ENCODE peak calls at places on chromosome 22, in nine cellular contexts. One of them, this sample, is unnamed.
A peak's percentile ranks its signal among the peaks of the same experiment; 100 is the strongest.

GRCh38 chr22:31561238-31561887 is 65.0 kb downstream of the SFI1 start:
- DNase-seq in activated T-helper 9 cell treated with anti-CD3 and anti-CD28 coated beads, Interleukin-2, amount 50 U/mL, for 16 hours: peak; percentile 21
- DNase-seq in stimulated activated effector memory CD8-positive, alpha-beta T cell treated with anti-CD3 and anti-CD28 coated beads, Interleukin-12 subunit alpha, Interleukin-12 subunit beta, amount 100 ng/mL, for 72 hours: peak; percentile 70
- DNase-seq in fibroblast of the aortic adventitia: peak; percentile 79
- DNase-seq in CD8-positive, alpha-beta T cell: peak; percentile 42
- DNase-seq in NCI-H774: peak; percentile 66
- DNase-seq in RWPE1: peak; percentile 67
- DNase-seq in NCI-H345: peak; percentile 60
- DNase-seq in activated CD4-positive, CD25-positive, alpha-beta regulatory T cell treated with anti-CD3 and anti-CD28 coated beads, Interleukin-2, amount 50 U/mL, for 72 hours: peak; percentile 42
- DNase-seq in this sample: peak; percentile 85

GRCh38 chr22:42202669-42203068 is 67.8 kb downstream of the TCF20 start:
- DNase-seq in activated T-helper 9 cell treated with anti-CD3 and anti-CD28 coated beads, Interleukin-2, amount 50 U/mL, for 16 hours: peak; percentile 33
- DNase-seq in stimulated activated effector memory CD8-positive, alpha-beta T cell treated with anti-CD3 and anti-CD28 coated beads, Interleukin-12 subunit alpha, Interleukin-12 subunit beta, amount 100 ng/mL, for 72 hours: peak; percentile 68
- DNase-seq in fibroblast of the aortic adventitia: no peak
- DNase-seq in CD8-positive, alpha-beta T cell: peak; percentile 53
- DNase-seq in NCI-H774: no peak
- DNase-seq in RWPE1: no peak
- DNase-seq in NCI-H345: no peak
- DNase-seq in activated CD4-positive, CD25-positive, alpha-beta regulatory T cell treated with anti-CD3 and anti-CD28 coated beads, Interleukin-2, amount 50 U/mL, for 72 hours: no peak
- DNase-seq in this sample: no peak

GRCh38 chr22:38135133-38135706 is 24.7 kb upstream of the BAIAP2L2 start:
- DNase-seq in activated T-helper 9 cell treated with anti-CD3 and anti-CD28 coated beads, Interleukin-2, amount 50 U/mL, for 16 hours: no peak
- DNase-seq in stimulated activated effector memory CD8-positive, alpha-beta T cell treated with anti-CD3 and anti-CD28 coated beads, Interleukin-12 subunit alpha, Interleukin-12 subunit beta, amount 100 ng/mL, for 72 hours: no peak
- DNase-seq in fibroblast of the aortic adventitia: peak; percentile 87
- DNase-seq in CD8-positive, alpha-beta T cell: no peak
- DNase-seq in NCI-H774: no peak
- DNase-seq in RWPE1: peak; percentile 79
- DNase-seq in NCI-H345: no peak
- DNase-seq in activated CD4-positive, CD25-positive, alpha-beta regulatory T cell treated with anti-CD3 and anti-CD28 coated beads, Interleukin-2, amount 50 U/mL, for 72 hours: no peak
- DNase-seq in this sample: no peak

GRCh38 chr22:42131562-42131961 is 952 bp upstream of the CYP2D6 start:
- DNase-seq in activated T-helper 9 cell treated with anti-CD3 and anti-CD28 coated beads, Interleukin-2, amount 50 U/mL, for 16 hours: no peak
- DNase-seq in stimulated activated effector memory CD8-positive, alpha-beta T cell treated with anti-CD3 and anti-CD28 coated beads, Interleukin-12 subunit alpha, Interleukin-12 subunit beta, amount 100 ng/mL, for 72 hours: no peak
- DNase-seq in fibroblast of the aortic adventitia: no peak
- DNase-seq in CD8-positive, alpha-beta T cell: no peak
- DNase-seq in NCI-H774: no peak
- DNase-seq in RWPE1: no peak
- DNase-seq in NCI-H345: no peak
- DNase-seq in activated CD4-positive, CD25-positive, alpha-beta regulatory T cell treated with anti-CD3 and anti-CD28 coated beads, Interleukin-2, amount 50 U/mL, for 72 hours: no peak
- DNase-seq in this sample: no peak

GRCh38 chr22:44340271-44341239 is 27.8 kb upstream of the SHISAL1 start:
- DNase-seq in activated T-helper 9 cell treated with anti-CD3 and anti-CD28 coated beads, Interleukin-2, amount 50 U/mL, for 16 hours: no peak
- DNase-seq in stimulated activated effector memory CD8-positive, alpha-beta T cell treated with anti-CD3 and anti-CD28 coated beads, Interleukin-12 subunit alpha, Interleukin-12 subunit beta, amount 100 ng/mL, for 72 hours: no peak
- DNase-seq in fibroblast of the aortic adventitia: no peak
- DNase-seq in CD8-positive, alpha-beta T cell: no peak
- DNase-seq in NCI-H774: no peak
- DNase-seq in RWPE1: no peak
- DNase-seq in NCI-H345: peak; percentile 12
- DNase-seq in activated CD4-positive, CD25-positive, alpha-beta regulatory T cell treated with anti-CD3 and anti-CD28 coated beads, Interleukin-2, amount 50 U/mL, for 72 hours: no peak
- DNase-seq in this sample: peak; percentile 41

GRCh38 chr22:24578355-24579241 is 14.3 kb downstream of the LRRC75B start:
- DNase-seq in activated T-helper 9 cell treated with anti-CD3 and anti-CD28 coated beads, Interleukin-2, amount 50 U/mL, for 16 hours: no peak
- DNase-seq in stimulated activated effector memory CD8-positive, alpha-beta T cell treated with anti-CD3 and anti-CD28 coated beads, Interleukin-12 subunit alpha, Interleukin-12 subunit beta, amount 100 ng/mL, for 72 hours: no peak
- DNase-seq in fibroblast of the aortic adventitia: peak; percentile 27
- DNase-seq in CD8-positive, alpha-beta T cell: no peak
- DNase-seq in NCI-H774: no peak
- DNase-seq in RWPE1: peak; percentile 55
- DNase-seq in NCI-H345: no peak
- DNase-seq in activated CD4-positive, CD25-positive, alpha-beta regulatory T cell treated with anti-CD3 and anti-CD28 coated beads, Interleukin-2, amount 50 U/mL, for 72 hours: no peak
- DNase-seq in this sample: no peak

GRCh38 chr22:35622132-35622913 is 5.2 kb upstream of the MB start:
- DNase-seq in activated T-helper 9 cell treated with anti-CD3 and anti-CD28 coated beads, Interleukin-2, amount 50 U/mL, for 16 hours: no peak
- DNase-seq in stimulated activated effector memory CD8-positive, alpha-beta T cell treated with anti-CD3 and anti-CD28 coated beads, Interleukin-12 subunit alpha, Interleukin-12 subunit beta, amount 100 ng/mL, for 72 hours: no peak
- DNase-seq in fibroblast of the aortic adventitia: no peak
- DNase-seq in CD8-positive, alpha-beta T cell: no peak
- DNase-seq in NCI-H774: no peak
- DNase-seq in RWPE1: no peak
- DNase-seq in NCI-H345: peak; percentile 73
- DNase-seq in activated CD4-positive, CD25-positive, alpha-beta regulatory T cell treated with anti-CD3 and anti-CD28 coated beads, Interleukin-2, amount 50 U/mL, for 72 hours: no peak
- DNase-seq in this sample: peak; percentile 99

GRCh38 chr22:33726294-33726711 is 194.0 kb downstream of the LARGE1 start:
- DNase-seq in activated T-helper 9 cell treated with anti-CD3 and anti-CD28 coated beads, Interleukin-2, amount 50 U/mL, for 16 hours: no peak
- DNase-seq in stimulated activated effector memory CD8-positive, alpha-beta T cell treated with anti-CD3 and anti-CD28 coated beads, Interleukin-12 subunit alpha, Interleukin-12 subunit beta, amount 100 ng/mL, for 72 hours: no peak
- DNase-seq in fibroblast of the aortic adventitia: peak; percentile 87
- DNase-seq in CD8-positive, alpha-beta T cell: no peak
- DNase-seq in NCI-H774: no peak
- DNase-seq in RWPE1: no peak
- DNase-seq in NCI-H345: no peak
- DNase-seq in activated CD4-positive, CD25-positive, alpha-beta regulatory T cell treated with anti-CD3 and anti-CD28 coated beads, Interleukin-2, amount 50 U/mL, for 72 hours: no peak
- DNase-seq in this sample: no peak

GRCh38 chr22:29307658-29308147 is 1.3 kb downstream of the GAS2L1 start:
- DNase-seq in activated T-helper 9 cell treated with anti-CD3 and anti-CD28 coated beads, Interleukin-2, amount 50 U/mL, for 16 hours: no peak
- DNase-seq in stimulated activated effector memory CD8-positive, alpha-beta T cell treated with anti-CD3 and anti-CD28 coated beads, Interleukin-12 subunit alpha, Interleukin-12 subunit beta, amount 100 ng/mL, for 72 hours: no peak
- DNase-seq in fibroblast of the aortic adventitia: no peak
- DNase-seq in CD8-positive, alpha-beta T cell: no peak
- DNase-seq in NCI-H774: no peak
- DNase-seq in RWPE1: no peak
- DNase-seq in NCI-H345: no peak
- DNase-seq in activated CD4-positive, CD25-positive, alpha-beta regulatory T cell treated with anti-CD3 and anti-CD28 coated beads, Interleukin-2, amount 50 U/mL, for 72 hours: no peak
- DNase-seq in this sample: no peak

GRCh38 chr22:29994027-29994715 is 86.1 kb upstream of the HORMAD2 start:
- DNase-seq in activated T-helper 9 cell treated with anti-CD3 and anti-CD28 coated beads, Interleukin-2, amount 50 U/mL, for 16 hours: no peak
- DNase-seq in stimulated activated effector memory CD8-positive, alpha-beta T cell treated with anti-CD3 and anti-CD28 coated beads, Interleukin-12 subunit alpha, Interleukin-12 subunit beta, amount 100 ng/mL, for 72 hours: no peak
- DNase-seq in fibroblast of the aortic adventitia: peak; percentile 47
- DNase-seq in CD8-positive, alpha-beta T cell: no peak
- DNase-seq in NCI-H774: no peak
- DNase-seq in RWPE1: peak; percentile 74
- DNase-seq in NCI-H345: no peak
- DNase-seq in activated CD4-positive, CD25-positive, alpha-beta regulatory T cell treated with anti-CD3 and anti-CD28 coated beads, Interleukin-2, amount 50 U/mL, for 72 hours: no peak
- DNase-seq in this sample: peak; percentile 59

GRCh38 chr22:19871845-19872778 is 17.4 kb upstream of the GNB1L start:
- DNase-seq in activated T-helper 9 cell treated with anti-CD3 and anti-CD28 coated beads, Interleukin-2, amount 50 U/mL, for 16 hours: no peak
- DNase-seq in stimulated activated effector memory CD8-positive, alpha-beta T cell treated with anti-CD3 and anti-CD28 coated beads, Interleukin-12 subunit alpha, Interleukin-12 subunit beta, amount 100 ng/mL, for 72 hours: no peak
- DNase-seq in fibroblast of the aortic adventitia: no peak
- DNase-seq in CD8-positive, alpha-beta T cell: no peak
- DNase-seq in NCI-H774: no peak
- DNase-seq in RWPE1: no peak
- DNase-seq in NCI-H345: no peak
- DNase-seq in activated CD4-positive, CD25-positive, alpha-beta regulatory T cell treated with anti-CD3 and anti-CD28 coated beads, Interleukin-2, amount 50 U/mL, for 72 hours: peak; percentile 27
- DNase-seq in this sample: peak; percentile 37

GRCh38 chr22:43100223-43100622 is 10.3 kb upstream of the BIK start:
- DNase-seq in activated T-helper 9 cell treated with anti-CD3 and anti-CD28 coated beads, Interleukin-2, amount 50 U/mL, for 16 hours: no peak
- DNase-seq in stimulated activated effector memory CD8-positive, alpha-beta T cell treated with anti-CD3 and anti-CD28 coated beads, Interleukin-12 subunit alpha, Interleukin-12 subunit beta, amount 100 ng/mL, for 72 hours: no peak
- DNase-seq in fibroblast of the aortic adventitia: no peak
- DNase-seq in CD8-positive, alpha-beta T cell: no peak
- DNase-seq in NCI-H774: no peak
- DNase-seq in RWPE1: no peak
- DNase-seq in NCI-H345: no peak
- DNase-seq in activated CD4-positive, CD25-positive, alpha-beta regulatory T cell treated with anti-CD3 and anti-CD28 coated beads, Interleukin-2, amount 50 U/mL, for 72 hours: no peak
- DNase-seq in this sample: no peak

GRCh38 chr22:17077255-17077654 is 7.5 kb upstream of the IL17RA start:
- DNase-seq in activated T-helper 9 cell treated with anti-CD3 and anti-CD28 coated beads, Interleukin-2, amount 50 U/mL, for 16 hours: no peak
- DNase-seq in stimulated activated effector memory CD8-positive, alpha-beta T cell treated with anti-CD3 and anti-CD28 coated beads, Interleukin-12 subunit alpha, Interleukin-12 subunit beta, amount 100 ng/mL, for 72 hours: no peak
- DNase-seq in fibroblast of the aortic adventitia: peak; percentile 55
- DNase-seq in CD8-positive, alpha-beta T cell: no peak
- DNase-seq in NCI-H774: no peak
- DNase-seq in RWPE1: no peak
- DNase-seq in NCI-H345: no peak
- DNase-seq in activated CD4-positive, CD25-positive, alpha-beta regulatory T cell treated with anti-CD3 and anti-CD28 coated beads, Interleukin-2, amount 50 U/mL, for 72 hours: no peak
- DNase-seq in this sample: no peak

GRCh38 chr22:41780714-41781507 is 19.6 kb upstream of the CCDC134 start:
- DNase-seq in activated T-helper 9 cell treated with anti-CD3 and anti-CD28 coated beads, Interleukin-2, amount 50 U/mL, for 16 hours: peak; percentile 77
- DNase-seq in stimulated activated effector memory CD8-positive, alpha-beta T cell treated with anti-CD3 and anti-CD28 coated beads, Interleukin-12 subunit alpha, Interleukin-12 subunit beta, amount 100 ng/mL, for 72 hours: peak; percentile 89
- DNase-seq in fibroblast of the aortic adventitia: peak; percentile 66
- DNase-seq in CD8-positive, alpha-beta T cell: peak; percentile 92
- DNase-seq in NCI-H774: no peak
- DNase-seq in RWPE1: no peak
- DNase-seq in NCI-H345: no peak
- DNase-seq in activated CD4-positive, CD25-positive, alpha-beta regulatory T cell treated with anti-CD3 and anti-CD28 coated beads, Interleukin-2, amount 50 U/mL, for 72 hours: peak; percentile 77
- DNase-seq in this sample: no peak

GRCh38 chr22:24325105-24325757 is 54.6 kb downstream of the SPECC1L start:
- DNase-seq in activated T-helper 9 cell treated with anti-CD3 and anti-CD28 coated beads, Interleukin-2, amount 50 U/mL, for 16 hours: no peak
- DNase-seq in stimulated activated effector memory CD8-positive, alpha-beta T cell treated with anti-CD3 and anti-CD28 coated beads, Interleukin-12 subunit alpha, Interleukin-12 subunit beta, amount 100 ng/mL, for 72 hours: no peak
- DNase-seq in fibroblast of the aortic adventitia: peak; percentile 94
- DNase-seq in CD8-positive, alpha-beta T cell: no peak
- DNase-seq in NCI-H774: peak; percentile 18
- DNase-seq in RWPE1: peak; percentile 11
- DNase-seq in NCI-H345: no peak
- DNase-seq in activated CD4-positive, CD25-positive, alpha-beta regulatory T cell treated with anti-CD3 and anti-CD28 coated beads, Interleukin-2, amount 50 U/mL, for 72 hours: no peak
- DNase-seq in this sample: no peak

GRCh38 chr22:22138915-22139314 is 105.7 kb upstream of the VPREB1 start:
- DNase-seq in activated T-helper 9 cell treated with anti-CD3 and anti-CD28 coated beads, Interleukin-2, amount 50 U/mL, for 16 hours: no peak
- DNase-seq in stimulated activated effector memory CD8-positive, alpha-beta T cell treated with anti-CD3 and anti-CD28 coated beads, Interleukin-12 subunit alpha, Interleukin-12 subunit beta, amount 100 ng/mL, for 72 hours: no peak
- DNase-seq in fibroblast of the aortic adventitia: no peak
- DNase-seq in CD8-positive, alpha-beta T cell: no peak
- DNase-seq in NCI-H774: no peak
- DNase-seq in RWPE1: no peak
- DNase-seq in NCI-H345: no peak
- DNase-seq in activated CD4-positive, CD25-positive, alpha-beta regulatory T cell treated with anti-CD3 and anti-CD28 coated beads, Interleukin-2, amount 50 U/mL, for 72 hours: no peak
- DNase-seq in this sample: no peak

GRCh38 chr22:40107756-40108437 is 69.8 kb upstream of the TNRC6B start:
- DNase-seq in activated T-helper 9 cell treated with anti-CD3 and anti-CD28 coated beads, Interleukin-2, amount 50 U/mL, for 16 hours: no peak
- DNase-seq in stimulated activated effector memory CD8-positive, alpha-beta T cell treated with anti-CD3 and anti-CD28 coated beads, Interleukin-12 subunit alpha, Interleukin-12 subunit beta, amount 100 ng/mL, for 72 hours: no peak
- DNase-seq in fibroblast of the aortic adventitia: peak; percentile 70
- DNase-seq in CD8-positive, alpha-beta T cell: no peak
- DNase-seq in NCI-H774: no peak
- DNase-seq in RWPE1: peak; percentile 24
- DNase-seq in NCI-H345: no peak
- DNase-seq in activated CD4-positive, CD25-positive, alpha-beta regulatory T cell treated with anti-CD3 and anti-CD28 coated beads, Interleukin-2, amount 50 U/mL, for 72 hours: no peak
- DNase-seq in this sample: peak; percentile 4

GRCh38 chr22:48758905-48759875 is 1068.5 kb downstream of the BRD1 start:
- DNase-seq in activated T-helper 9 cell treated with anti-CD3 and anti-CD28 coated beads, Interleukin-2, amount 50 U/mL, for 16 hours: no peak
- DNase-seq in stimulated activated effector memory CD8-positive, alpha-beta T cell treated with anti-CD3 and anti-CD28 coated beads, Interleukin-12 subunit alpha, Interleukin-12 subunit beta, amount 100 ng/mL, for 72 hours: no peak
- DNase-seq in fibroblast of the aortic adventitia: no peak
- DNase-seq in CD8-positive, alpha-beta T cell: peak; percentile 5
- DNase-seq in NCI-H774: no peak
- DNase-seq in RWPE1: no peak
- DNase-seq in NCI-H345: no peak
- DNase-seq in activated CD4-positive, CD25-positive, alpha-beta regulatory T cell treated with anti-CD3 and anti-CD28 coated beads, Interleukin-2, amount 50 U/mL, for 72 hours: peak; percentile 16
- DNase-seq in this sample: no peak

GRCh38 chr22:20084547-20085413 is 4.7 kb downstream of the DGCR8 start:
- DNase-seq in activated T-helper 9 cell treated with anti-CD3 and anti-CD28 coated beads, Interleukin-2, amount 50 U/mL, for 16 hours: no peak
- DNase-seq in stimulated activated effector memory CD8-positive, alpha-beta T cell treated with anti-CD3 and anti-CD28 coated beads, Interleukin-12 subunit alpha, Interleukin-12 subunit beta, amount 100 ng/mL, for 72 hours: no peak
- DNase-seq in fibroblast of the aortic adventitia: peak; percentile 8
- DNase-seq in CD8-positive, alpha-beta T cell: no peak
- DNase-seq in NCI-H774: no peak
- DNase-seq in RWPE1: no peak
- DNase-seq in NCI-H345: no peak
- DNase-seq in activated CD4-positive, CD25-positive, alpha-beta regulatory T cell treated with anti-CD3 and anti-CD28 coated beads, Interleukin-2, amount 50 U/mL, for 72 hours: no peak
- DNase-seq in this sample: no peak

GRCh38 chr22:47558828-47559700 is 796.6 kb downstream of the TBC1D22A start:
- DNase-seq in activated T-helper 9 cell treated with anti-CD3 and anti-CD28 coated beads, Interleukin-2, amount 50 U/mL, for 16 hours: no peak
- DNase-seq in stimulated activated effector memory CD8-positive, alpha-beta T cell treated with anti-CD3 and anti-CD28 coated beads, Interleukin-12 subunit alpha, Interleukin-12 subunit beta, amount 100 ng/mL, for 72 hours: no peak
- DNase-seq in fibroblast of the aortic adventitia: no peak
- DNase-seq in CD8-positive, alpha-beta T cell: no peak
- DNase-seq in NCI-H774: no peak
- DNase-seq in RWPE1: no peak
- DNase-seq in NCI-H345: no peak
- DNase-seq in activated CD4-positive, CD25-positive, alpha-beta regulatory T cell treated with anti-CD3 and anti-CD28 coated beads, Interleukin-2, amount 50 U/mL, for 72 hours: no peak
- DNase-seq in this sample: no peak

GRCh38 chr22:36419177-36419911 is 31.6 kb upstream of the MYH9 start:
- DNase-seq in activated T-helper 9 cell treated with anti-CD3 and anti-CD28 coated beads, Interleukin-2, amount 50 U/mL, for 16 hours: no peak
- DNase-seq in stimulated activated effector memory CD8-positive, alpha-beta T cell treated with anti-CD3 and anti-CD28 coated beads, Interleukin-12 subunit alpha, Interleukin-12 subunit beta, amount 100 ng/mL, for 72 hours: peak; percentile 57
- DNase-seq in fibroblast of the aortic adventitia: peak; percentile 62
- DNase-seq in CD8-positive, alpha-beta T cell: no peak
- DNase-seq in NCI-H774: no peak
- DNase-seq in RWPE1: no peak
- DNase-seq in NCI-H345: no peak
- DNase-seq in activated CD4-positive, CD25-positive, alpha-beta regulatory T cell treated with anti-CD3 and anti-CD28 coated beads, Interleukin-2, amount 50 U/mL, for 72 hours: no peak
- DNase-seq in this sample: no peak

GRCh38 chr22:30266445-30267381 is at the start of gene OSM:
- DNase-seq in activated T-helper 9 cell treated with anti-CD3 and anti-CD28 coated beads, Interleukin-2, amount 50 U/mL, for 16 hours: peak; percentile 46
- DNase-seq in stimulated activated effector memory CD8-positive, alpha-beta T cell treated with anti-CD3 and anti-CD28 coated beads, Interleukin-12 subunit alpha, Interleukin-12 subunit beta, amount 100 ng/mL, for 72 hours: peak; percentile 94
- DNase-seq in fibroblast of the aortic adventitia: no peak
- DNase-seq in CD8-positive, alpha-beta T cell: peak; percentile 75
- DNase-seq in NCI-H774: no peak
- DNase-seq in RWPE1: no peak
- DNase-seq in NCI-H345: no peak
- DNase-seq in activated CD4-positive, CD25-positive, alpha-beta regulatory T cell treated with anti-CD3 and anti-CD28 coated beads, Interleukin-2, amount 50 U/mL, for 72 hours: peak; percentile 68
- DNase-seq in this sample: no peak